ENCODE peak calls at places on chromosomes 7 and 10, in four cellular contexts. C is SK-N-SH, Q is HCT116, A is GM12878. Z is an unnamed sample.
A peak's percentile ranks its signal among the peaks of the same experiment; 100 is the strongest.

GRCh38 chr7:139557857-139558581 is 34.5 kb downstream of the CLEC2L start:
- DNase-seq in Q (no peak), C (no peak), A (no peak), Z (no peak)

GRCh38 chr7:19663816-19664531 is 44.9 kb downstream of the POLR1F start:
- DNase-seq in C (no peak), Q (no peak), A (peak; percentile 20), Z (no peak)

GRCh38 chr10:49688920-49689319 is 9.5 kb downstream of the C10orf53 start:
- DNase-seq in A (no peak), Q (no peak), C (no peak), Z (no peak)

GRCh38 chr10:31320179-31320597 is 1.2 kb downstream of the ZEB1 start:
- DNase-seq in A (no peak), Q (no peak), C (peak; percentile 59), Z (no peak)

GRCh38 chr10:71893920-71894319 is 42.9 kb upstream of the PSAP start:
- DNase-seq in C (no peak), A (no peak), Q (no peak), Z (no peak)

GRCh38 chr10:1488970-1489548 is 248.3 kb downstream of the ADARB2 start:
- DNase-seq in Q (no peak), A (peak; percentile 65), C (no peak), Z (no peak)

GRCh38 chr7:55019329-55019690 is 493 bp downstream of the EGFR start:
- DNase-seq in Q (no peak), C (no peak), A (no peak), Z (no peak)

GRCh38 chr7:42915356-42915755 is 3.5 kb upstream of the C7orf25 start:
- DNase-seq in C (no peak), Q (no peak), A (no peak), Z (no peak)

GRCh38 chr7:139708541-139708940 is 69.3 kb downstream of the HIPK2 start:
- DNase-seq in C (no peak), A (peak; percentile 58), Q (no peak), Z (no peak)

GRCh38 chr10:21212912-21213311 is 312.6 kb downstream of the SKIDA1 start:
- DNase-seq in C (peak; percentile 16), A (no peak), Q (no peak), Z (no peak)

GRCh38 chr7:16652255-16652583 is 6.2 kb downstream of the BZW2 start:
- DNase-seq in A (no peak), C (no peak), Q (no peak), Z (no peak)

GRCh38 chr7:16650266-16650665 is 4.3 kb downstream of the BZW2 start:
- DNase-seq in C (no peak), Q (no peak), A (no peak), Z (no peak)

GRCh38 chr7:16649196-16649595 is 3.2 kb downstream of the BZW2 start:
- DNase-seq in C (no peak), Q (no peak), A (no peak), Z (no peak)

GRCh38 chr7:16652888-16653287 is 6.9 kb downstream of the BZW2 start:
- DNase-seq in C (no peak), Q (no peak), A (no peak), Z (no peak)

GRCh38 chr7:16651391-16652254 is 5.6 kb downstream of the BZW2 start:
- DNase-seq in A (no peak), Q (no peak), C (no peak), Z (peak; percentile 81)
- TF ChIP-seq POLR2AphosphoS5 in A (no peak), Q (no peak), C (no peak), Z (peak; percentile 59)

GRCh38 chr7:73570521-73570920 is 7.9 kb downstream of the TBL2 start:
- DNase-seq in A (no peak), Q (no peak), C (no peak), Z (no peak)

GRCh38 chr7:73567140-73567539 is 9.7 kb upstream of the BCL7B start:
- DNase-seq in A (no peak), C (no peak), Q (no peak), Z (no peak)

GRCh38 chr7:73567701-73568685 is 10.4 kb downstream of the TBL2 start:
- DNase-seq in Q (no peak), C (no peak), A (no peak), Z (no peak)

GRCh38 chr7:73569042-73569608 is 9.3 kb downstream of the TBL2 start:
- DNase-seq in Q (no peak), A (no peak), C (no peak), Z (no peak)

GRCh38 chr7:73565675-73566342 is 8.3 kb upstream of the BCL7B start:
- DNase-seq in Q (no peak), A (no peak), C (no peak), Z (no peak)
- H3K9ac ChIP-seq in Q (no peak overlapping the region), A (no peak overlapping the region), C (no peak overlapping the region), Z (no peak overlapping the region)

DNA sequence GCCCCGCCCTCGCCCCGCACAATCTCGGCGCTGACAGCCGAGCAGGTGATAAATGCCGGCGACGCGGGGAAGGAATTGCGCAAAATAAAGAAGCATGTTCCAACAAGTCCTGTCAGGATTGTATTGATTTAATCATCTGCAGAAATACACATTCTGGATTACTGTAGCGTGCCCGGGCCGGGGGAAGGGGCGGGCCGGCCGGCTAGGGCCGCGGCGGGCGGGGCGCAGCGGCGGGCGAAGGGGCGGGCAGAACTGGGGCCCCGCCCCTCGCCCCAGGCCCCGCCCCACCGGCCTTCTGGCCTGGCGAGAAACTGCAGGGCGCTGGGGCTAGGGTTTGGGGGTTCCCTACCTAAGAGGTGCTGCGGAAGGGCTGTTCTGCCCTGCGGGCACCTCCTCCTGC is 88.9 kb upstream of the PAX2 start:
- DNase-seq in C (peak; percentile 93), Q (no peak), A (no peak), Z (no peak)
- H3K4me3 ChIP-seq in C (peak overlapping the region; percentile 38), Q (peak overlapping the region; percentile 28), A (no peak overlapping the region), Z (no peak overlapping the region)

DNA sequence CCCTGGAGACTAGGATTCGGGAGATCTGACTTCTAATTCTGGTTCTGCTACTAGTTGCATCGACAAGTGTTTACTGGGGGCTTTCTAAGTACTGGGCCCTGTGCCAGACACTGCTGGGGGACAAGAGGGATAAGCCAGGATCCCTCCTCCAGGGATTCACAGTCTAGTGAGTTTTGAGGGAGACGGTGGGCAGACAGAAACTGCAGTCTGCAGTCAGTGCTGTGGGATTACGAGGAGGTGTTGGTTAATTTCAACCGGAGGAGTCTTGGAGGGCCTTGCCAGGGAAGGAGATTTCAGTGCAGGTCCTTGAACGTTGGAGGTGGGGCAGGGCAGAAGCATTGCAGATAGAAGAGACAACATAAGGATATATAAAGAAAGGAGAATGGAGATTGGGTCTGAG is 3.5 kb upstream of the KCNH2 start:
- DNase-seq in Q (no peak), C (no peak), A (no peak), Z (no peak)
- TF ChIP-seq POLR2AphosphoS5 in Q (no peak), C (no peak), A (no peak), Z (no peak)

DNA sequence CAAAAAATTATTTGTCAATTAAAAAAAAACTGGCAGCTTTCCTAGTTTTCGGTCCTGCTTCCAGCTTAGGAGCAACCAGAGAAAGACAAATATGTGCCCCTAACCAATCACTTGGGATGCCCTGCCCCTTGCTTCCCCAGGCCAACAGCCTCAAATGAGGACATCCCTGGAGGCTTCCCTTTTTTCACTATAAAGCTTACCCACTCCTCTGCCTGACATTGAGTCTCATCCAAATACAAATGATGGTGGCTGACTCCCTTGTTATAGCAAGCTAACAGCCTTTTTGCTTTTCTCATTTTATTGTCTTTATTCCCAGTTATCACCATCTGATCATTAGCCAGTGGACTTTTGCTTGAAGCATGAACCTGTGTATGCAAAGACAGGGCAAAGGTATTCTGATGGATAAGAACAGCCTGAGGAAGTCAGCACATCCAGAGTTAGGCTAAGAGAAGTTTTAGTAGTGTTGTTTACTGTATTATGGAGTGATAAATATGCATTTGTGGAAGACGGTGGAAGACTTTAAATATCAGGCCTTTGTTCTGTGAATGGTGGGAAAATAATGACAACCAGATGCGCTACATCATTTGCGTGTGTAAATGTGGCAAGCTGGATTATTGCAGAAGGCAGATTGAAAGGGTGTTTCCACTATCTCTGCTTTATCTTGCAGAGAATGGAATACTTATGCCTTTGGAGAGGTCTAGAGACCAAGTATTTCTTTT is 1.7 kb upstream of the CCM2 start:
- DNase-seq in Q (no peak), C (peak; percentile 17), A (no peak), Z (no peak)
- H3K9ac ChIP-seq in Q (peak overlapping the region; percentile 82), C (no peak overlapping the region), A (no peak overlapping the region), Z (no peak overlapping the region)

GRCh38 chr10:29470843-29471482 is 163.8 kb downstream of the SVIL start:
- DNase-seq in Q (no peak), C (no peak), A (no peak), Z (no peak)
- H3K4me3 ChIP-seq in Q (no peak overlapping the region), C (no peak overlapping the region), A (no peak overlapping the region), Z (peak overlapping the region; percentile 69)

GRCh38 chr7:131221061-131221460 is 106.6 kb upstream of the MKLN1 start:
- DNase-seq in C (no peak), Q (no peak), A (no peak), Z (no peak)

GRCh38 chr7:131222171-131222570 is 105.5 kb upstream of the MKLN1 start:
- DNase-seq in Q (no peak), A (no peak), C (no peak), Z (no peak)

GRCh38 chr7:131223151-131223550 is 104.5 kb upstream of the MKLN1 start:
- DNase-seq in A (no peak), C (no peak), Q (no peak), Z (no peak)

GRCh38 chr7:131218727-131219128 is 108.9 kb upstream of the MKLN1 start:
- DNase-seq in Q (no peak), A (peak; percentile 47), C (no peak), Z (no peak)

GRCh38 chr7:131219277-131220041 is 108.2 kb upstream of the MKLN1 start:
- DNase-seq in Q (no peak), A (no peak), C (no peak), Z (no peak)
- TF ChIP-seq POLR2AphosphoS5 in Q (no peak), A (no peak), C (no peak), Z (no peak)